ENCODE peak calls at places on chromosomes 3 and 15, in six cellular contexts. D, G, K, F, T and Q are unnamed samples. For H3K36me3 and H3K27me3, the result is how much of the 10 kb centered on the place peaks cover.

GRCh38 chr3:121482651-121483050 is 63.1 kb downstream of the POLQ start:
- DNase-seq in K (peak), G (no peak), T (peak), D (no peak), F (no peak), Q (peak)

GRCh38 chr15:51144021-51144532 is 49.4 kb upstream of the TNFAIP8L3 start:
- DNase-seq in F (no peak), D (no peak), T (peak), G (no peak), K (peak), Q (no peak)

GRCh38 chr15:76674883-76675282 is 230.3 kb downstream of the SCAPER start:
- DNase-seq in G (no peak), T (no peak), D (no peak), F (no peak), K (peak), Q (no peak)

GRCh38 chr3:179450321-179450720 is 949 bp downstream of the GNB4 start:
- DNase-seq in F (no peak), D (no peak), G (no peak), T (peak), K (peak), Q (no peak)

GRCh38 chr3:101216710-101217457 is 103.5 kb downstream of the IMPG2 start:
- DNase-seq in F (no peak), G (no peak), T (peak), D (no peak), K (peak), Q (no peak)

GRCh38 chr3:179898024-179898423 is 138.7 kb downstream of the PEX5L start:
- DNase-seq in T (peak), G (no peak), F (peak), K (peak), D (no peak), Q (no peak)

GRCh38 chr3:8536106-8537052 is 34.8 kb downstream of the LMCD1 start:
- DNase-seq in F (no peak), G (no peak), D (no peak), T (peak), K (peak), Q (no peak)

GRCh38 chr3:32436816-32437189 is 45.1 kb downstream of the CMTM7 start:
- DNase-seq in G (no peak), T (no peak), F (no peak), K (no peak), D (no peak), Q (no peak)

GRCh38 chr3:30156586-30157498 is 449.6 kb upstream of the TGFBR2 start:
- DNase-seq in T (peak), D (no peak), F (no peak), G (no peak), K (peak), Q (no peak)

GRCh38 chr15:100671858-100672543 is 69.6 kb downstream of the ASB7 start:
- DNase-seq in F (peak), K (peak), T (peak), D (no peak), G (no peak), Q (no peak)

GRCh38 chr3:141465221-141465620 is 21.6 kb upstream of the RASA2 start:
- DNase-seq in D (no peak), K (peak), F (no peak), T (peak), G (no peak), Q (no peak)

GRCh38 chr15:40787344-40787841 is 17.6 kb downstream of the C15orf62 start:
- DNase-seq in T (peak), D (no peak), K (peak), F (no peak), G (no peak), Q (peak)

GRCh38 chr3:151631946-151632345 is 101.8 kb upstream of the AADACL2 start:
- DNase-seq in T (no peak), G (no peak), D (no peak), F (no peak), K (no peak), Q (no peak)

DNA sequence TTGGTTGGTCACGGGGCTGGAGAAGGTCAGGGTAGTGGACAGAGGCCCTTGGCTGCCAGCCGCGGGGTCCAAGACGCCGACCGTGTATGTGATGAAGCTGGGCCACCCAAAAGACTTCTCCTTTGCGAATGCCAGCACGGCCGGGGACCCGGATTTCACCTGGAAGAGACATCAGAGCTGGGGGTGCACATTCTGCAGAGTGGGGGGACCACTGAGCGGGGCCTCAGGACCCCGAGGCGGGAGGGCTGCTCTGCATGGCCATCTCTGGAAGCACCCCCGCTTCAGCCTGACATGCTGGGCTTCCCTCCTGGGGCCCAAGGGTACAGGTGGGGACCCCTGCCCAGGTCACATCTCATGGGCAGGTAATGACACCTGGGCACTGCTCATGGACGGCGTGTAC is 100.3 kb downstream of the NUP210 start:
- DNase-seq in T (no peak), D (no peak), G (no peak), K (no peak), F (no peak), Q (no peak)
- H3K36me3 ChIP-seq in T (under half), D (half or more), G (half or more), K (under half), F (half or more), Q (under half)

DNA sequence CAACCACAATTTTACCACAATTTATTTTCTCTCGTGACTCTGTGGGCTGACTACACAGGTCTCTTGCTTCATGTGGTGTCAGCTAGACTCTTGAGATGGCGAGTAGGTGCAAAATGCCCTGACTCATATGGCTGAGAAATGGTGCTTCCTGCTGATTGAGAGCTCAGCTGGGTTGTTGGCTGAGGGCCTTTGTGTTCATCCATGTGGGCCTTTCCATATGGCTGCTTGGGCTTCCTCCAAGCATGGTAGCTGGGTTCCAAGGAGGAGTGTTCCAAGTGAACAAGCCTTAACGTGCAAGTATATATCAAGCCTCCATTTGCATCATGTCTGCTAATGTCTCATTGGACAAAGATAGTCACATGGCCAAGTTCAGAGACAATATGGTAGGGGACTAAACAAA is 164.0 kb downstream of the PDCD6IP start:
- DNase-seq in D (no peak), K (no peak), F (no peak), T (no peak), G (no peak), Q (no peak)
- TF ChIP-seq CTCF in D (no peak), K (no peak), F (no peak), T (no peak), G (no peak), Q (no peak)

GRCh38 chr3:194315965-194316361 is 35.2 kb downstream of the CPN2 start:
- DNase-seq in F (no peak), T (peak), K (peak), G (no peak), D (no peak), Q (no peak)
- H3K27me3 ChIP-seq in F (under half), T (under half), K (half or more), G (under half), D (under half), Q (under half)

GRCh38 chr15:42964476-42964875 is 43.9 kb upstream of the TTBK2 start:
- DNase-seq in D (no peak), K (no peak), F (no peak), G (no peak), T (no peak), Q (no peak)
- H3K36me3 ChIP-seq in D (under half), K (under half), F (under half), G (under half), T (under half), Q (under half)

GRCh38 chr3:184717608-184717995 is 5.7 kb upstream of the MAGEF1 start:
- DNase-seq in G (no peak), D (peak), K (no peak), F (no peak), T (no peak), Q (no peak)

GRCh38 chr3:184715943-184716651 is 4.2 kb upstream of the MAGEF1 start:
- DNase-seq in D (peak), K (peak), T (peak), G (no peak), F (no peak), Q (no peak)

GRCh38 chr3:184719709-184720108 is 7.8 kb upstream of the MAGEF1 start:
- DNase-seq in T (no peak), F (no peak), K (no peak), G (no peak), D (peak), Q (no peak)

GRCh38 chr3:184718431-184718830 is 6.6 kb upstream of the MAGEF1 start:
- DNase-seq in D (no peak), G (no peak), F (no peak), K (no peak), T (no peak), Q (no peak)

GRCh38 chr3:184716652-184717607 is 5.1 kb upstream of the MAGEF1 start:
- DNase-seq in T (peak), K (peak), F (peak), G (no peak), D (peak), Q (no peak)
- TF ChIP-seq CTCF in T (no peak), K (no peak), F (no peak), G (no peak), D (no peak), Q (no peak)